ENCODE peak calls at places on chromosomes 5 and 9, in four cellular contexts. I is HEK293T, R is CMK, X is germinal center. P is an unnamed sample.
A peak's percentile ranks its signal among the peaks of the same experiment; 100 is the strongest.

GRCh38 chr9:112848316-112849151 is 42.1 kb downstream of the SLC46A2 start:
- DNase-seq in X (no peak), R (no peak), I (no peak), P (no peak)

GRCh38 chr9:22240619-22241018 is 206.0 kb upstream of the DMRTA1 start:
- DNase-seq in X (peak; percentile 20), I (peak; percentile 46), R (no peak), P (no peak)

GRCh38 chr5:148905541-148905940 is 79.1 kb downstream of the ADRB2 start:
- DNase-seq in R (no peak), I (no peak), X (no peak), P (no peak)

GRCh38 chr5:55533806-55534435 is 843 bp downstream of the PLPP1 start:
- DNase-seq in I (peak; percentile 57), R (no peak), X (peak; percentile 70), P (no peak)

GRCh38 chr9:114053246-114054005 is 24.7 kb downstream of the AMBP start:
- DNase-seq in R (no peak), X (no peak), I (no peak), P (no peak)

GRCh38 chr9:114081441-114082016 is 3.4 kb upstream of the AMBP start:
- DNase-seq in X (no peak), I (no peak), R (no peak), P (no peak)

GRCh38 chr5:110855961-110856360 is 117.2 kb downstream of the SLC25A46 start:
- DNase-seq in R (no peak), X (no peak), I (no peak), P (no peak)

GRCh38 chr9:130935660-130936271 is 3.3 kb downstream of the FIBCD1 start:
- DNase-seq in I (no peak), X (no peak), R (no peak), P (no peak)

GRCh38 chr5:139457241-139457640 is 5.3 kb downstream of the ECSCR start:
- DNase-seq in X (no peak), R (no peak), I (no peak), P (no peak)

GRCh38 chr5:177995691-177996595 is at the start of gene PROP1:
- DNase-seq in R (no peak), I (no peak), X (no peak), P (no peak)

GRCh38 chr5:95955996-95956899 is 5.4 kb downstream of the ELL2 start:
- DNase-seq in I (no peak), R (no peak), X (no peak), P (no peak)

GRCh38 chr5:151480384-151480783 is 33.0 kb downstream of the SLC36A1 start:
- DNase-seq in I (no peak), R (no peak), X (no peak), P (no peak)

GRCh38 chr5:175059687-175060194 is 335.4 kb downstream of the MSX2 start:
- DNase-seq in R (no peak), X (no peak), I (peak; percentile 38), P (no peak)

GRCh38 chr5:159184236-159184635 is 25.1 kb downstream of the RNF145 start:
- DNase-seq in I (no peak), R (no peak), X (no peak), P (no peak)

GRCh38 chr9:128383007-128383753 is 12.0 kb downstream of the URM1 start:
- DNase-seq in X (no peak), R (no peak), I (no peak), P (no peak)

GRCh38 chr5:84602371-84602771 is 217.7 kb upstream of the EDIL3 start:
- DNase-seq in I (no peak), X (no peak), R (no peak), P (no peak)

GRCh38 chr5:64341340-64341739 is 164.5 kb upstream of the RGS7BP start:
- DNase-seq in I (no peak), X (no peak), R (no peak), P (no peak)